ENCODE peak calls at places on chromosomes 16 and 17, in five cellular contexts. One of them, this sample, is unnamed.

GRCh38 chr17:12918132-12918531 is 99.7 kb downstream of the ELAC2 start:
- DNase-seq in K562: no peak
- DNase-seq in GM12878: no peak
- DNase-seq in A549: no peak
- DNase-seq in H1: no peak
- DNase-seq in this sample: no peak

GRCh38 chr16:53743149-53743566 is 39.2 kb downstream of the FTO start:
- DNase-seq in K562: peak
- DNase-seq in GM12878: no peak
- DNase-seq in A549: no peak
- DNase-seq in H1: no peak
- DNase-seq in this sample: peak

GRCh38 chr16:81444448-81445121 is at the start of gene CMIP:
- DNase-seq in K562: peak
- DNase-seq in GM12878: no peak
- DNase-seq in A549: peak
- DNase-seq in H1: peak
- DNase-seq in this sample: peak

GRCh38 chr17:14575349-14575966 is 274.6 kb downstream of the HS3ST3B1 start:
- DNase-seq in K562: no peak
- DNase-seq in GM12878: no peak
- DNase-seq in A549: no peak
- DNase-seq in H1: no peak
- DNase-seq in this sample: peak

GRCh38 chr17:40760105-40761016 is 5.2 kb upstream of the KRT25 start:
- DNase-seq in K562: no peak
- DNase-seq in GM12878: no peak
- DNase-seq in A549: no peak
- DNase-seq in H1: no peak
- DNase-seq in this sample: no peak

GRCh38 chr16:83806036-83806435 is 1.7 kb upstream of the HSBP1 start:
- DNase-seq in K562: no peak
- DNase-seq in GM12878: no peak
- DNase-seq in A549: no peak
- DNase-seq in H1: no peak
- DNase-seq in this sample: no peak

GRCh38 chr16:27685802-27686201 is 135.9 kb downstream of the KATNIP start:
- DNase-seq in K562: no peak
- DNase-seq in GM12878: no peak
- DNase-seq in A549: no peak
- DNase-seq in H1: no peak
- DNase-seq in this sample: no peak

GRCh38 chr16:15836965-15837611 is 19.7 kb downstream of the MYH11 start:
- DNase-seq in K562: no peak
- DNase-seq in GM12878: no peak
- DNase-seq in A549: no peak
- DNase-seq in H1: no peak
- DNase-seq in this sample: no peak

GRCh38 chr16:48126801-48127644 is 28.8 kb downstream of the ABCC12 start:
- DNase-seq in K562: no peak
- DNase-seq in GM12878: no peak
- DNase-seq in A549: peak
- DNase-seq in H1: no peak
- DNase-seq in this sample: peak

GRCh38 chr16:85462405-85463227 is 150.5 kb upstream of the GSE1 start:
- DNase-seq in K562: peak
- DNase-seq in GM12878: no peak
- DNase-seq in A549: no peak
- DNase-seq in H1: no peak
- DNase-seq in this sample: no peak

GRCh38 chr17:70555723-70556122 is 386.4 kb downstream of the KCNJ2 start:
- DNase-seq in K562: no peak
- DNase-seq in GM12878: no peak
- DNase-seq in A549: no peak
- DNase-seq in H1: no peak
- DNase-seq in this sample: no peak

GRCh38 chr16:68144008-68144407 is 58.8 kb downstream of the NFATC3 start:
- DNase-seq in K562: no peak
- DNase-seq in GM12878: no peak
- DNase-seq in A549: no peak
- DNase-seq in H1: no peak
- DNase-seq in this sample: no peak

GRCh38 chr16:48961546-48961945 is 320.1 kb downstream of the CBLN1 start:
- DNase-seq in K562: no peak
- DNase-seq in GM12878: no peak
- DNase-seq in A549: no peak
- DNase-seq in H1: no peak
- DNase-seq in this sample: no peak

GRCh38 chr16:57601801-57602478 is 26.5 kb upstream of the ADGRG1 start:
- DNase-seq in K562: peak
- DNase-seq in GM12878: peak
- DNase-seq in A549: no peak
- DNase-seq in H1: no peak
- DNase-seq in this sample: no peak

GRCh38 chr16:51538707-51539604 is 387.9 kb upstream of the SALL1 start:
- DNase-seq in K562: no peak
- DNase-seq in GM12878: no peak
- DNase-seq in A549: peak
- DNase-seq in H1: no peak
- DNase-seq in this sample: peak

GRCh38 chr17:82289822-82290541 is 16.5 kb upstream of the CSNK1D start:
- DNase-seq in K562: peak
- DNase-seq in GM12878: no peak
- DNase-seq in A549: no peak
- DNase-seq in H1: no peak
- DNase-seq in this sample: peak

GRCh38 chr17:79332011-79332410 is 257.4 kb downstream of the ENGASE start:
- DNase-seq in K562: no peak
- DNase-seq in GM12878: no peak
- DNase-seq in A549: no peak
- DNase-seq in H1: no peak
- DNase-seq in this sample: no peak

GRCh38 chr16:49563666-49564065 is 190.1 kb downstream of the C16orf78 start:
- DNase-seq in K562: no peak
- DNase-seq in GM12878: no peak
- DNase-seq in A549: no peak
- DNase-seq in H1: no peak
- DNase-seq in this sample: no peak

GRCh38 chr16:50269769-50270509 is 3.6 kb downstream of the ADCY7 start:
- DNase-seq in K562: no peak
- DNase-seq in GM12878: no peak
- DNase-seq in A549: no peak
- DNase-seq in H1: no peak
- DNase-seq in this sample: no peak

GRCh38 chr17:58531661-58532554 is 17.5 kb upstream of the MTMR4 start:
- DNase-seq in K562: peak
- DNase-seq in GM12878: no peak
- DNase-seq in A549: no peak
- DNase-seq in H1: peak
- DNase-seq in this sample: no peak

GRCh38 chr16:53766304-53767016 is 62.5 kb downstream of the FTO start:
- DNase-seq in K562: no peak
- DNase-seq in GM12878: no peak
- DNase-seq in A549: no peak
- DNase-seq in H1: no peak
- DNase-seq in this sample: peak

GRCh38 chr17:39747745-39748144 is 10.0 kb downstream of the GRB7 start:
- DNase-seq in K562: no peak
- DNase-seq in GM12878: no peak
- DNase-seq in A549: no peak
- DNase-seq in H1: no peak
- DNase-seq in this sample: no peak

GRCh38 chr16:30112197-30113030 is 923 bp downstream of the GDPD3 start:
- DNase-seq in K562: peak
- DNase-seq in GM12878: no peak
- DNase-seq in A549: peak
- DNase-seq in H1: peak
- DNase-seq in this sample: peak

GRCh38 chr17:42078396-42079042 is 19.8 kb downstream of the ZNF385C start:
- DNase-seq in K562: peak
- DNase-seq in GM12878: no peak
- DNase-seq in A549: no peak
- DNase-seq in H1: no peak
- DNase-seq in this sample: no peak

GRCh38 chr17:35560703-35561102 is at the start of gene SLFN14:
- DNase-seq in K562: peak
- DNase-seq in GM12878: no peak
- DNase-seq in A549: no peak
- DNase-seq in H1: no peak
- DNase-seq in this sample: no peak

GRCh38 chr16:88856122-88856827 is 472 bp downstream of the GALNS start:
- DNase-seq in K562: peak
- DNase-seq in GM12878: no peak
- DNase-seq in A549: no peak
- DNase-seq in H1: peak
- DNase-seq in this sample: no peak

GRCh38 chr16:55842369-55843104 is 9.6 kb upstream of the CES1 start:
- DNase-seq in K562: peak
- DNase-seq in GM12878: no peak
- DNase-seq in A549: peak
- DNase-seq in H1: peak
- DNase-seq in this sample: peak

GRCh38 chr17:51351890-51352289 is 91.5 kb downstream of the UTP18 start:
- DNase-seq in K562: no peak
- DNase-seq in GM12878: no peak
- DNase-seq in A549: no peak
- DNase-seq in H1: no peak
- DNase-seq in this sample: no peak

GRCh38 chr17:74633261-74633783 is 9.8 kb upstream of the CD300E start:
- DNase-seq in K562: no peak
- DNase-seq in GM12878: no peak
- DNase-seq in A549: no peak
- DNase-seq in H1: no peak
- DNase-seq in this sample: no peak

GRCh38 chr17:31391496-31391949 is at the start of gene RAB11FIP4:
- DNase-seq in K562: peak
- DNase-seq in GM12878: no peak
- DNase-seq in A549: no peak
- DNase-seq in H1: peak
- DNase-seq in this sample: no peak

GRCh38 chr17:41535764-41536481 is 7.8 kb upstream of the KRT19 start:
- DNase-seq in K562: no peak
- DNase-seq in GM12878: no peak
- DNase-seq in A549: no peak
- DNase-seq in H1: no peak
- DNase-seq in this sample: no peak

GRCh38 chr16:25143898-25144297 is 32.4 kb downstream of the LCMT1 start:
- DNase-seq in K562: peak
- DNase-seq in GM12878: no peak
- DNase-seq in A549: peak
- DNase-seq in H1: no peak
- DNase-seq in this sample: no peak

GRCh38 chr17:35726609-35727460 is 4.6 kb upstream of the RASL10B start:
- DNase-seq in K562: no peak
- DNase-seq in GM12878: no peak
- DNase-seq in A549: no peak
- DNase-seq in H1: peak
- DNase-seq in this sample: peak

GRCh38 chr16:20734782-20735181 is 6.8 kb downstream of the THUMPD1 start:
- DNase-seq in K562: no peak
- DNase-seq in GM12878: no peak
- DNase-seq in A549: no peak
- DNase-seq in H1: no peak
- DNase-seq in this sample: no peak

GRCh38 chr16:28914325-28914724 is 10.7 kb downstream of the RABEP2 start:
- DNase-seq in K562: peak
- DNase-seq in GM12878: no peak
- DNase-seq in A549: no peak
- DNase-seq in H1: no peak
- DNase-seq in this sample: no peak

GRCh38 chr16:10892782-10893181 is 15.8 kb downstream of the CIITA start:
- DNase-seq in K562: no peak
- DNase-seq in GM12878: no peak
- DNase-seq in A549: no peak
- DNase-seq in H1: no peak
- DNase-seq in this sample: no peak

GRCh38 chr17:63402808-63403207 is 43.3 kb downstream of the CYB561 start:
- DNase-seq in K562: no peak
- DNase-seq in GM12878: no peak
- DNase-seq in A549: no peak
- DNase-seq in H1: no peak
- DNase-seq in this sample: no peak
- TF ChIP-seq KDM1A in K562: no peak
- TF ChIP-seq KDM1A in GM12878: no peak
- TF ChIP-seq KDM1A in A549: no peak
- TF ChIP-seq KDM1A in H1: no peak
- TF ChIP-seq KDM1A in this sample: no peak

DNA sequence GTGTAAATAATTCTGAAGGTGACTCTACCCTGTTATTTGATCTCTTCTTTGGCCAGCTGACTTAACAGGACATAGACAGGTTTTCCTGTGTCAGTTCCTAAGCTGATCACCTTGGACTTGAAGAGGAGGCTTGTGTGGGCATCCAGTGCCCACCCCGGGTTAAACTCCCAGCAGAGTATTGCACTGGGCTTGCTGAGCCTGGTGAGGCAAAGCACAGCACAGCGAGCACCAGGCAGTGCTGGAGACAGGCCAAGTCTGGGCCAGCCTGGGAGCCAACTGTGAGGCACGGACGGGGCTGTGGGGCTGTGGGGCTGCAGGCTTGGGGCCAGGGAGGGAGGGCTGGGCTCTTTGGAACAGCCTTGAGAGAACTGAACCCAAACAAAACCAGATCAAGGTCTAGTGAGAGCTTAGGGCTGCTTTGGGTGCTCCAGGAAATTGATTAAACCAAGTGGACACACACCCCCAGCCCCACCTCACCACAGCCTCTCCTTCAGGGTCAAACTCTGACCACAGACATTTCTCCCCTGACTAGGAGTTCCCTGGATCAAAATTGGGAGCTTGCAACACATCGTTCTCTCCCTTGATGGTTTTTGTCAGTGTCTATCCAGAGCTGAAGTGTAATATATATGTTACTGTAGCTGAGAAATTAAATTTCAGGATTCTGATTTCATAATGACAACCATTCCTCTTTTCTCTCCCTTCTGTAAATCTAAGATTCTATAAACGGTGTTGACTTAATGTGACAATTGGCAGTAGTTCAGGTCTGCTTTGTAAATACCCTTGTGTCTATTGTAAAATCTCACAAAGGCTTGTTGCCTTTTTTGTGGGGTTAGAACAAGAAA is 5.1 kb downstream of the STH start:
- DNase-seq in K562: no peak
- DNase-seq in GM12878: no peak
- DNase-seq in A549: no peak
- DNase-seq in H1: no peak
- DNase-seq in this sample: peak
- TF ChIP-seq KDM1A in K562: no peak
- TF ChIP-seq KDM1A in GM12878: no peak
- TF ChIP-seq KDM1A in A549: no peak
- TF ChIP-seq KDM1A in H1: no peak
- TF ChIP-seq KDM1A in this sample: no peak

GRCh38 chr16:87832759-87833502 is 36.4 kb downstream of the SLC7A5 start:
- DNase-seq in K562: no peak
- DNase-seq in GM12878: no peak
- DNase-seq in A549: no peak
- DNase-seq in H1: no peak
- DNase-seq in this sample: no peak
- TF ChIP-seq KDM1A in K562: no peak
- TF ChIP-seq KDM1A in GM12878: no peak
- TF ChIP-seq KDM1A in A549: no peak
- TF ChIP-seq KDM1A in H1: no peak
- TF ChIP-seq KDM1A in this sample: no peak

GRCh38 chr17:43663383-43663782 is 1.7 kb upstream of the MEOX1 start:
- DNase-seq in K562: no peak
- DNase-seq in GM12878: no peak
- DNase-seq in A549: no peak
- DNase-seq in H1: no peak
- DNase-seq in this sample: no peak
- TF ChIP-seq KDM1A in K562: peak
- TF ChIP-seq KDM1A in GM12878: no peak
- TF ChIP-seq KDM1A in A549: peak
- TF ChIP-seq KDM1A in H1: peak
- TF ChIP-seq KDM1A in this sample: peak